ENCODE peak calls at places on chromosomes 4 and X, in ten cellular contexts. M is lower lobe of right lung; B is bronchial epithelial cell; Z is effector memory CD4-positive, alpha-beta T cell; O is psoas muscle; Y is adipocyte; F is keratinocyte; L is SJSA1; Q is stomach; T is upper lobe of right lung. N is an unnamed sample.

GRCh38 chr4:169201144-169202124 is 69.3 kb downstream of the SH3RF1 start:
- DNase-seq in M (no peak), B (no peak), Z (no peak), O (no peak), Y (peak; percentile 63), F (no peak), L (no peak), Q (no peak), T (no peak), N (no peak)

GRCh38 chr4:110020139-110020538 is 107.5 kb downstream of the EGF start:
- DNase-seq in M (no peak), B (no peak), Z (no peak), O (no peak), Y (peak; percentile 32), F (no peak), L (peak; percentile 38), Q (no peak), T (no peak), N (no peak)

GRCh38 chr4:4913147-4913561 is 53.7 kb downstream of the MSX1 start:
- DNase-seq in M (no peak), B (no peak), Z (no peak), O (peak; percentile 59), Y (no peak), F (no peak), L (no peak), Q (no peak), T (no peak), N (no peak)

GRCh38 chrX:149881081-149881711 is at the start of gene MAGEA8:
- DNase-seq in M (no peak), B (no peak), Z (no peak), O (no peak), Y (no peak), F (no peak), L (no peak), Q (no peak), T (no peak), N (no peak)

GRCh38 chrX:31213941-31214340 is 142.1 kb upstream of the FTHL17 start:
- DNase-seq in M (no peak), B (peak; percentile 26), Z (no peak), O (no peak), Y (peak; percentile 51), F (no peak), L (no peak), Q (no peak), T (no peak), N (no peak)

GRCh38 chr4:153465583-153465921 is 608 bp upstream of the TMEM131L start:
- DNase-seq in M (peak; percentile 63), B (no peak), Z (peak; percentile 26), O (peak; percentile 49), Y (peak; percentile 65), F (no peak), L (no peak), Q (peak; percentile 41), T (peak; percentile 77), N (no peak)

GRCh38 chr4:40865696-40866095 is 115.9 kb downstream of the NSUN7 start:
- DNase-seq in M (no peak), B (peak; percentile 12), Z (no peak), O (no peak), Y (peak; percentile 7), F (no peak), L (peak; percentile 3), Q (no peak), T (no peak), N (no peak)

GRCh38 chr4:59553739-59554126 is 1646.4 kb upstream of the ADGRL3 start:
- DNase-seq in M (no peak), B (peak; percentile 46), Z (no peak), O (no peak), Y (peak; percentile 44), F (no peak), L (peak; percentile 1), Q (no peak), T (no peak), N (peak; percentile 20)

GRCh38 chrX:151974336-151975227 is at the start of gene GABRE:
- DNase-seq in M (peak; percentile 56), B (no peak), Z (no peak), O (peak; percentile 68), Y (peak; percentile 86), F (no peak), L (peak; percentile 45), Q (peak; percentile 28), T (peak; percentile 79), N (no peak)

GRCh38 chr4:176451441-176451840 is 131.7 kb downstream of the SPCS3 start:
- DNase-seq in M (no peak), B (no peak), Z (no peak), O (no peak), Y (no peak), F (no peak), L (no peak), Q (no peak), T (no peak), N (no peak)

GRCh38 chr4:118967393-118967792 is 78.7 kb downstream of the SYNPO2 start:
- DNase-seq in M (no peak), B (peak; percentile 37), Z (no peak), O (no peak), Y (peak; percentile 69), F (no peak), L (no peak), Q (no peak), T (no peak), N (no peak)

GRCh38 chrX:54044877-54045328 is 630 bp upstream of the PHF8 start:
- DNase-seq in M (no peak), B (no peak), Z (no peak), O (no peak), Y (no peak), F (no peak), L (no peak), Q (no peak), T (no peak), N (no peak)

GRCh38 chr4:23084559-23085248 is 392.0 kb downstream of the GBA3 start:
- DNase-seq in M (no peak), B (peak; percentile 33), Z (no peak), O (no peak), Y (no peak), F (no peak), L (peak; percentile 54), Q (no peak), T (no peak), N (no peak)

GRCh38 chrX:71935542-71935941 is 24.9 kb downstream of the NHSL2 start:
- DNase-seq in M (no peak), B (no peak), Z (no peak), O (no peak), Y (no peak), F (no peak), L (no peak), Q (no peak), T (no peak), N (no peak)

GRCh38 chr4:139273835-139274234 is 6.2 kb downstream of the MGARP start:
- DNase-seq in M (no peak), B (no peak), Z (no peak), O (no peak), Y (no peak), F (no peak), L (no peak), Q (no peak), T (no peak), N (no peak)

GRCh38 chr4:11230888-11231287 is 197.8 kb downstream of the HS3ST1 start:
- DNase-seq in M (no peak), B (no peak), Z (no peak), O (no peak), Y (no peak), F (no peak), L (no peak), Q (no peak), T (no peak), N (no peak)

GRCh38 chr4:88752754-88753153 is 55.1 kb upstream of the NAP1L5 start:
- DNase-seq in M (no peak), B (no peak), Z (no peak), O (no peak), Y (no peak), F (no peak), L (no peak), Q (peak; percentile 62), T (no peak), N (no peak)

GRCh38 chr4:2842667-2843022 is 999 bp upstream of the ADD1 start:
- DNase-seq in M (no peak), B (no peak), Z (no peak), O (no peak), Y (no peak), F (no peak), L (no peak), Q (peak; percentile 21), T (no peak), N (no peak)
- H3K36me3 ChIP-seq in M (no peaks in the 10 kb centered on the region), B (peaks cover 1% of the 10 kb centered on the region), Z (no peaks in the 10 kb centered on the region), O (no peaks in the 10 kb centered on the region), Y (no peaks in the 10 kb centered on the region), F (no peaks in the 10 kb centered on the region), L (peaks cover 6% of the 10 kb centered on the region), Q (no peaks in the 10 kb centered on the region), T (no peaks in the 10 kb centered on the region), N (no peaks in the 10 kb centered on the region)

GRCh38 chr4:156593464-156593863 is 378.1 kb downstream of the PDGFC start:
- DNase-seq in M (no peak), B (no peak), Z (no peak), O (no peak), Y (peak; percentile 48), F (no peak), L (no peak), Q (no peak), T (no peak), N (no peak)

GRCh38 chr4:156595041-156595440 is 376.6 kb downstream of the PDGFC start:
- DNase-seq in M (no peak), B (peak; percentile 65), Z (no peak), O (no peak), Y (no peak), F (no peak), L (no peak), Q (no peak), T (no peak), N (no peak)

GRCh38 chr4:156594619-156595018 is 377.0 kb downstream of the PDGFC start:
- DNase-seq in M (peak; percentile 51), B (peak; percentile 50), Z (no peak), O (peak; percentile 34), Y (no peak), F (no peak), L (no peak), Q (peak; percentile 27), T (no peak), N (no peak)

GRCh38 chr4:156596026-156596425 is 375.6 kb downstream of the PDGFC start:
- DNase-seq in M (no peak), B (no peak), Z (no peak), O (no peak), Y (peak; percentile 8), F (no peak), L (no peak), Q (no peak), T (no peak), N (no peak)

GRCh38 chr4:156598138-156598681 is 373.4 kb downstream of the PDGFC start:
- DNase-seq in M (peak; percentile 26), B (peak; percentile 39), Z (no peak), O (no peak), Y (peak; percentile 44), F (no peak), L (peak; percentile 33), Q (no peak), T (no peak), N (no peak)
- H3K4me3 ChIP-seq in M (no peak overlapping the region), B (no peak overlapping the region), Z (no peak overlapping the region), O (no peak overlapping the region), Y (no peak overlapping the region), F (no peak overlapping the region), L (no peak overlapping the region), Q (no peak overlapping the region), T (no peak overlapping the region), N (no peak overlapping the region)

GRCh38 chrX:57583477-57583876 is 8.3 kb upstream of the ZXDB start:
- DNase-seq in M (no peak), B (peak; percentile 29), Z (no peak), O (no peak), Y (no peak), F (no peak), L (no peak), Q (no peak), T (no peak), N (no peak)
- H3K36me3 ChIP-seq in M (no peaks in the 10 kb centered on the region), B (no peaks in the 10 kb centered on the region), Z (no peaks in the 10 kb centered on the region), O (no peaks in the 10 kb centered on the region), Y (no peaks in the 10 kb centered on the region), F (no peaks in the 10 kb centered on the region), L (no peaks in the 10 kb centered on the region), Q (no peaks in the 10 kb centered on the region), T (no peaks in the 10 kb centered on the region), N (no peaks in the 10 kb centered on the region)

GRCh38 chrX:23902419-23902818 is 5.3 kb downstream of the APOO start:
- DNase-seq in M (no peak), B (peak; percentile 64), Z (no peak), O (no peak), Y (peak; percentile 80), F (peak; percentile 40), L (peak; percentile 44), Q (no peak), T (no peak), N (no peak)
- H3K4me3 ChIP-seq in M (peak overlapping the region; percentile 24), B (no peak overlapping the region), Z (no peak overlapping the region), O (peak overlapping the region; percentile 15), Y (peak overlapping the region; percentile 25), F (no peak overlapping the region), L (no peak overlapping the region), Q (peak overlapping the region; percentile 7), T (peak overlapping the region; percentile 28), N (no peak overlapping the region)

N was measured in BJ.